ENCODE peak calls at places on chromosomes 12 and 14, in six cellular contexts. G is endothelial cell, J is LNCaP clone FGC, D is bronchial epithelial cell, I is nephron progenitor cell, X is fibroblast of the aortic adventitia. H is an unnamed sample.

GRCh38 chr12:11927311-11927935 is 143.3 kb upstream of the BCL2L14 start:
- DNase-seq in D (no peak), J (no peak), I (no peak), G (no peak), X (peak; percentile 39), H (no peak)

GRCh38 chr12:47377414-47378221 is 297.9 kb upstream of the AMIGO2 start:
- DNase-seq in I (no peak), D (peak; percentile 87), X (peak; percentile 100), G (no peak), J (no peak), H (no peak)

GRCh38 chr12:28374556-28374955 is 184.3 kb downstream of the CCDC91 start:
- DNase-seq in X (peak; percentile 57), G (no peak), J (no peak), D (peak; percentile 10), I (no peak), H (no peak)

GRCh38 chr14:101182476-101182875 is 279.0 kb upstream of the RTL1 start:
- DNase-seq in J (no peak), D (no peak), G (no peak), I (no peak), X (no peak), H (no peak)

GRCh38 chr14:76977793-76978730 is 50.4 kb downstream of the IRF2BPL start:
- DNase-seq in X (peak; percentile 42), J (no peak), G (no peak), I (no peak), D (peak; percentile 90), H (no peak)

GRCh38 chr12:104695453-104696148 is 238.9 kb downstream of the CHST11 start:
- DNase-seq in J (no peak), D (peak; percentile 28), X (peak; percentile 93), I (no peak), G (no peak), H (no peak)

GRCh38 chr12:6272300-6273208 is 37.9 kb upstream of the PLEKHG6 start:
- DNase-seq in J (no peak), D (peak; percentile 98), X (no peak), G (no peak), I (no peak), H (no peak)

GRCh38 chr12:123232472-123232806 is 502 bp downstream of the MPHOSPH9 start:
- DNase-seq in X (no peak), G (no peak), I (no peak), J (no peak), D (no peak), H (no peak)

GRCh38 chr12:5783274-5783920 is 161.7 kb downstream of the ANO2 start:
- DNase-seq in X (no peak), J (no peak), I (no peak), G (no peak), D (peak; percentile 47), H (peak; percentile 1)

GRCh38 chr14:101034986-101035385 is 131.5 kb upstream of the RTL1 start:
- DNase-seq in I (no peak), G (no peak), D (no peak), X (no peak), J (no peak), H (no peak)

GRCh38 chr12:47216150-47216677 is 136.5 kb upstream of the AMIGO2 start:
- DNase-seq in G (no peak), D (no peak), J (no peak), I (no peak), X (no peak), H (no peak)

GRCh38 chr12:107492393-107493134 is 193.0 kb upstream of the PWP1 start:
- DNase-seq in I (no peak), D (no peak), J (no peak), X (no peak), G (no peak), H (no peak)

GRCh38 chr12:22684526-22685118 is 59.7 kb downstream of the ETNK1 start:
- DNase-seq in D (peak; percentile 56), G (no peak), J (peak; percentile 28), X (peak; percentile 73), I (no peak), H (no peak)

GRCh38 chr12:109085590-109085989 is 7.7 kb downstream of the ALKBH2 start:
- DNase-seq in X (no peak), D (no peak), J (no peak), I (no peak), G (no peak), H (no peak)

GRCh38 chr12:96401061-96401871 is 1.0 kb upstream of the CDK17 start:
- DNase-seq in G (peak; percentile 8), J (no peak), I (no peak), D (peak; percentile 84), X (peak; percentile 89), H (no peak)

GRCh38 chr12:116783503-116784237 is 45.6 kb downstream of the RNFT2 start:
- DNase-seq in J (no peak), D (no peak), I (no peak), X (no peak), G (no peak), H (no peak)

GRCh38 chr12:15146585-15146984 is 74.6 kb downstream of the RERG start:
- DNase-seq in G (no peak), D (peak; percentile 22), I (no peak), X (no peak), J (no peak), H (no peak)

GRCh38 chr12:40745386-40745785 is 53.1 kb downstream of the CNTN1 start:
- DNase-seq in G (no peak), X (no peak), J (no peak), D (peak; percentile 18), I (no peak), H (no peak)

GRCh38 chr12:115227137-115227615 is 543.2 kb upstream of the TBX3 start:
- DNase-seq in G (no peak), I (no peak), X (peak; percentile 88), J (no peak), D (peak; percentile 96), H (no peak)

GRCh38 chr12:27333311-27334009 is 824 bp downstream of the BMAL2 start:
- DNase-seq in D (peak; percentile 38), I (peak; percentile 43), G (peak; percentile 28), X (peak; percentile 16), J (no peak), H (peak; percentile 44)

GRCh38 chr12:89350661-89351488 is 1.4 kb downstream of the DUSP6 start:
- DNase-seq in G (no peak), J (no peak), D (no peak), X (peak; percentile 38), I (no peak), H (no peak)

GRCh38 chr14:94542111-94542810 is 19.0 kb upstream of the SERPINA4 start:
- DNase-seq in G (no peak), J (no peak), D (no peak), I (no peak), X (no peak), H (no peak)

GRCh38 chr14:95503365-95504134 is 12.9 kb downstream of the SYNE3 start:
- DNase-seq in I (no peak), J (no peak), D (no peak), X (no peak), G (no peak), H (no peak)

GRCh38 chr12:27822076-27822712 is 42.2 kb upstream of the MANSC4 start:
- DNase-seq in I (no peak), J (no peak), D (peak; percentile 99), G (no peak), X (peak; percentile 65), H (no peak)

GRCh38 chr12:127223011-127223410 is 1044.0 kb upstream of the TMEM132C start:
- DNase-seq in I (no peak), D (no peak), G (no peak), X (no peak), J (no peak), H (no peak)

GRCh38 chr14:96363751-96364336 is 518 bp downstream of the GSKIP start:
- DNase-seq in J (peak; percentile 50), D (peak; percentile 61), G (peak; percentile 38), I (peak; percentile 33), X (peak; percentile 50), H (no peak)

GRCh38 chr14:79483472-79483871 is 727.8 kb downstream of the DIO2 start:
- DNase-seq in I (no peak), G (no peak), X (peak; percentile 7), J (no peak), D (peak; percentile 33), H (no peak)

GRCh38 chr14:34501004-34501580 is 38.4 kb downstream of the EAPP start:
- DNase-seq in D (no peak), G (no peak), J (no peak), X (no peak), I (no peak), H (no peak)

GRCh38 chr14:34501997-34502396 is 37.5 kb downstream of the EAPP start:
- DNase-seq in I (no peak), X (peak; percentile 73), J (no peak), G (no peak), D (peak; percentile 12), H (no peak)

GRCh38 chr14:34498684-34499412 is 36.8 kb upstream of the SPTSSA start:
- DNase-seq in D (peak; percentile 37), X (peak; percentile 53), I (no peak), J (peak; percentile 48), G (no peak), H (no peak)

GRCh38 chr14:34496007-34496678 is 34.1 kb upstream of the SPTSSA start:
- DNase-seq in I (no peak), X (no peak), G (no peak), J (no peak), D (no peak), H (no peak)

GRCh38 chr14:34496679-34497513 is 34.9 kb upstream of the SPTSSA start:
- DNase-seq in J (no peak), I (peak; percentile 2), X (peak; percentile 100), G (peak; percentile 8), D (peak; percentile 97), H (no peak)
- TF ChIP-seq CTCF in J (peak; percentile 2), I (no peak), X (peak; percentile 43), G (no peak), D (peak; percentile 30), H (no peak)

GRCh38 chr12:65232490-65233077 is 45.9 kb upstream of the MSRB3 start:
- DNase-seq in G (no peak), J (no peak), X (peak; percentile 53), D (peak; percentile 40), I (no peak), H (no peak)
- TF ChIP-seq CTCF in G (peak; percentile 79), J (peak; percentile 42), X (peak; percentile 38), D (peak; percentile 2), I (peak; percentile 4), H (peak; percentile 59)

GRCh38 chr12:131850856-131851559 is 22.8 kb downstream of the MMP17 start:
- DNase-seq in I (peak; percentile 49), X (no peak), G (no peak), D (no peak), J (no peak), H (no peak)
- TF ChIP-seq CTCF in I (peak; percentile 49), X (peak; percentile 45), G (no peak), D (no peak), J (peak; percentile 91), H (peak; percentile 57)

GRCh38 chr12:8504351-8504750 is 9.0 kb upstream of the CLEC4D start:
- DNase-seq in G (no peak), D (peak; percentile 72), J (no peak), I (no peak), X (peak; percentile 4), H (no peak)

GRCh38 chr12:8501720-8502119 is 11.6 kb upstream of the CLEC4D start:
- DNase-seq in J (no peak), G (no peak), X (no peak), D (no peak), I (no peak), H (no peak)

DNA sequence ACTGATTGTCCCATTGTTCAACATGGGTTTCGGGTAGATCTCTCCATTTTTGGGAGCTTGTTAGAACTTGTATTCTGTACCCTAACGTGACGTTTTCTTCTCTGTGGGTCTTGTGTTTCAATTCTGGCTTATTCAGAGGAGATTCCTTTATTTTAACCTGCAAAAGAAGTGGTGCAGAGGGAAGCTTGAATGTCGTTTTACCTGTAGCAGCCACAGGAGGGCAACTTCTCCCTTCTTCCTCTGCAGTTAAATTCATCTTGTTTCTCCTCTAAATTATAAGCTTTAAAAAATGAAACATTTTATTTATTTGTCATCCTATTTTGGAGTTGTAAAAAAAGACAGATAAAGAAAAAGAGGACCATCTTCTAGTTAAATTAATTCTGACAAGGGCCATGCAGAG is 13.7 kb upstream of the CLEC4D start:
- DNase-seq in D (no peak), I (no peak), X (no peak), G (no peak), J (no peak), H (no peak)
- TF ChIP-seq CTCF in D (no peak), I (no peak), X (no peak), G (no peak), J (no peak), H (peak; percentile 52)

H was measured in progenitor cell of endocrine pancreas.